ENCODE peak calls at places on chromosome 17, in four cellular contexts. N is NCI-H1436, Q is kidney glomerular epithelial cell, H is NCI-H460. S is an unnamed sample.

GRCh38 chr17:36001109-36001735 is at the start of gene CCL15:
- DNase-seq in H (no peak), Q (no peak), N (no peak), S (no peak)

GRCh38 chr17:79940381-79941087 is 95.1 kb downstream of the TBC1D16 start:
- DNase-seq in N (no peak), Q (no peak), H (no peak), S (no peak)

GRCh38 chr17:73551144-73551543 is 93.1 kb downstream of the SDK2 start:
- DNase-seq in Q (no peak), H (no peak), N (no peak), S (no peak)

GRCh38 chr17:41625602-41626001 is 1.2 kb upstream of the KRT17 start:
- DNase-seq in H (no peak), N (no peak), Q (no peak), S (no peak)

GRCh38 chr17:40313660-40314556 is 4.9 kb downstream of the RARA start:
- DNase-seq in H (no peak), Q (peak), N (peak), S (no peak)

GRCh38 chr17:73401911-73402310 is 90.1 kb upstream of the CDC42EP4 start:
- DNase-seq in H (no peak), Q (no peak), N (no peak), S (no peak)

GRCh38 chr17:32136856-32137255 is 5.4 kb upstream of the RHOT1 start:
- DNase-seq in N (no peak), Q (no peak), H (no peak), S (no peak)

GRCh38 chr17:40793800-40794199 is 6.0 kb downstream of the KRT28 start:
- DNase-seq in Q (no peak), N (peak), H (no peak), S (no peak)

GRCh38 chr17:13575466-13575865 is 26.3 kb downstream of the HS3ST3A1 start:
- DNase-seq in Q (no peak), N (no peak), H (no peak), S (no peak)

GRCh38 chr17:62950067-62950466 is 16.0 kb upstream of the TANC2 start:
- DNase-seq in Q (no peak), N (no peak), H (no peak), S (no peak)

GRCh38 chr17:34714475-34715410 is 135.4 kb downstream of the TMEM132E start:
- DNase-seq in N (no peak), Q (no peak), H (no peak), S (no peak)

GRCh38 chr17:82924812-82925211 is 85.0 kb upstream of the ZNF750 start:
- DNase-seq in H (no peak), N (no peak), Q (no peak), S (no peak)

GRCh38 chr17:298791-299450 is 53.7 kb downstream of the RPH3AL start:
- DNase-seq in Q (no peak), H (no peak), N (no peak), S (no peak)

GRCh38 chr17:48576479-48577309 is 1.5 kb downstream of the HOXB4 start:
- DNase-seq in H (no peak), Q (peak), N (no peak), S (no peak)